ENCODE peak calls at places on chromosomes 4 and X, in eight cellular contexts. J is transverse colon, O is BJ, F is thoracic aorta, K is right lobe of liver, R is cardiac muscle cell, P is tibial nerve, T is adrenal gland. Z is an unnamed sample.
A peak's percentile ranks its signal among the peaks of the same experiment; 100 is the strongest.

GRCh38 chr4:186149872-186150271 is 41.5 kb upstream of the CYP4V2 start:
- DNase-seq in T (peak; percentile 52), J (peak; percentile 45), R (peak; percentile 21), P (peak; percentile 28), F (no peak), O (no peak), K (peak; percentile 70), Z (no peak)

GRCh38 chrX:39835241-39835640 is 262.5 kb downstream of the BCOR start:
- DNase-seq in R (no peak), P (no peak), J (no peak), F (no peak), O (no peak), K (no peak), T (no peak), Z (no peak)

GRCh38 chr4:39616651-39617050 is 22.0 kb downstream of the SMIM14 start:
- DNase-seq in R (no peak), J (no peak), T (no peak), O (no peak), P (no peak), F (no peak), K (no peak), Z (peak; percentile 35)

GRCh38 chrX:19705196-19705769 is 182.1 kb downstream of the SH3KBP1 start:
- DNase-seq in K (no peak), F (no peak), R (no peak), P (no peak), J (no peak), O (peak; percentile 39), T (no peak), Z (no peak)

GRCh38 chr4:64158648-64159326 is 250.5 kb downstream of the TECRL start:
- DNase-seq in J (peak; percentile 29), K (peak; percentile 59), O (no peak), R (peak; percentile 78), P (peak; percentile 33), F (no peak), T (peak; percentile 79), Z (peak; percentile 61)

GRCh38 chrX:22063284-22063683 is 31.2 kb downstream of the PHEX start:
- DNase-seq in P (no peak), K (no peak), T (no peak), O (no peak), F (no peak), J (no peak), R (no peak), Z (no peak)

GRCh38 chrX:118855681-118856310 is 32.2 kb downstream of the ZCCHC12 start:
- DNase-seq in O (no peak), F (no peak), P (no peak), T (no peak), J (no peak), R (no peak), K (no peak), Z (no peak)

GRCh38 chrX:8811611-8812010 is 10.4 kb upstream of the FAM9A start:
- DNase-seq in O (no peak), R (no peak), J (no peak), F (no peak), P (no peak), K (no peak), T (no peak), Z (no peak)

GRCh38 chr4:119113033-119113655 is 22.5 kb upstream of the MYOZ2 start:
- DNase-seq in F (no peak), K (no peak), R (no peak), P (no peak), O (peak; percentile 93), J (no peak), T (no peak), Z (peak; percentile 95)

GRCh38 chr4:127849505-127850234 is 31.0 kb upstream of the PLK4 start:
- DNase-seq in R (no peak), P (no peak), K (no peak), F (no peak), T (no peak), O (no peak), J (no peak), Z (no peak)

GRCh38 chr4:47106561-47106960 is 75.2 kb downstream of the GABRB1 start:
- DNase-seq in K (no peak), P (no peak), R (no peak), O (no peak), F (no peak), T (no peak), J (no peak), Z (peak; percentile 23)

GRCh38 chrX:15314472-15314871 is 968 bp downstream of the ASB11 start:
- DNase-seq in T (no peak), K (no peak), P (no peak), J (no peak), R (no peak), O (no peak), F (no peak), Z (no peak)

GRCh38 chr4:2835978-2836377 is 7.7 kb upstream of the ADD1 start:
- DNase-seq in K (peak; percentile 47), O (no peak), F (no peak), J (peak; percentile 8), R (no peak), T (no peak), P (peak; percentile 11), Z (no peak)

GRCh38 chr4:2837904-2838496 is 5.6 kb upstream of the ADD1 start:
- DNase-seq in R (no peak), T (peak; percentile 50), K (peak; percentile 50), J (peak; percentile 53), F (no peak), O (no peak), P (no peak), Z (no peak)

GRCh38 chr4:2836391-2836859 is 7.2 kb upstream of the ADD1 start:
- DNase-seq in T (peak; percentile 0), O (no peak), R (no peak), K (peak; percentile 50), F (no peak), J (peak; percentile 4), P (no peak), Z (no peak)

GRCh38 chr4:2839060-2839459 is 4.6 kb upstream of the ADD1 start:
- DNase-seq in J (no peak), T (no peak), F (no peak), R (no peak), P (no peak), O (no peak), K (no peak), Z (no peak)

DNA sequence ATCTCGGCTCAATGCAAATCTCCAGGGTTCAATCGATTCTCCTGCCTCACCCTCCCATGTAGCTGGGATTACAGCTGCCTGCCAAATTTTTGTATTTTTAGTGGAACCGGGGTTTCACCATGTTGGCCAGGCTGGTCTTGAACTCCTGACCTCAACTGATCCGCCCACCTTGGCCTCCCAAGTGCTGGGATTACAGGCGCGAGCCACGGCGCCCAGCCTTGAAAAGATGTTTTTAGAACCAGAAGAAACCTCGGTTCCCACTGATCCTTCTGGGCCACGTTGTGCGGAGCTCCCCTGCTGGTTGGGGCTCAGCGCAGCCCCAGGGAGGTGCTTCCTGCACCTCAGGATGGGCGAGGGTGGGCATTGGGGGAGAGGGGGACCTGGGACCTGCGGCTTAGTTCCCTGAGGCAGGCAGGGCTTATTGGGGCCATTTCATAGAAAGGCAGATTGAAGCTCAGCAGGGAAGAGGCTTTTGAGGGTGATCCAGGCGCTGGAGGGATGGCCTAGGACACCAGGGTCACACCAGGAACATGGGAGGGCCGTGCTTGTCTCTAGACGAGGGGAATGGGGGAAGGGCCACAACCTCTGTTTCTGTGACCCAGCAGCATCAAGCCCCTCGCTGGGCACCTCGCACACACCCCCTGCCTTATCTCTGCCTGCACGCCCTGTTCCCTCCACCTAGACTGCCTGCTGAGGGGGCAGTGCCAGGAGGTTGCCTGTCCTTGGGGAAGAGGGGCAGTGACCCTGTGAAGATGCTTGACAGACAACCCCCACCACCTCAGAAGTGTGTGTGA is 6.3 kb upstream of the ADD1 start:
- DNase-seq in P (no peak), O (no peak), F (no peak), J (peak; percentile 7), R (no peak), K (peak; percentile 68), T (peak; percentile 1), Z (no peak)
- H3K4me3 ChIP-seq in P (no peak overlapping the region), O (no peak overlapping the region), F (peak overlapping the region; percentile 66), J (no peak overlapping the region), R (no peak overlapping the region), K (no peak overlapping the region), T (no peak overlapping the region), Z (no peak overlapping the region)

GRCh38 chr4:107212565-107212964 is 176.5 kb upstream of the DKK2 start:
- DNase-seq in R (no peak), T (no peak), J (no peak), O (no peak), K (no peak), F (no peak), P (no peak), Z (no peak)

GRCh38 chr4:107213880-107214279 is 177.8 kb upstream of the DKK2 start:
- DNase-seq in T (no peak), P (no peak), O (no peak), J (no peak), K (no peak), R (no peak), F (no peak), Z (no peak)

GRCh38 chr4:107215222-107215621 is 179.1 kb upstream of the DKK2 start:
- DNase-seq in O (no peak), F (no peak), J (no peak), P (no peak), K (no peak), T (no peak), R (no peak), Z (peak; percentile 5)

GRCh38 chr4:107210450-107211239 is 174.5 kb upstream of the DKK2 start:
- DNase-seq in T (no peak), K (no peak), J (no peak), R (peak; percentile 8), P (no peak), O (no peak), F (no peak), Z (peak; percentile 78)

GRCh38 chr4:107213410-107213809 is 177.3 kb upstream of the DKK2 start:
- DNase-seq in F (no peak), T (no peak), K (no peak), J (no peak), O (peak; percentile 35), R (no peak), P (no peak), Z (no peak)
- H3K27me3 ChIP-seq in F (no peaks in the 10 kb centered on the region), T (no peaks in the 10 kb centered on the region), K (no peaks in the 10 kb centered on the region), J (no peaks in the 10 kb centered on the region), O (no peaks in the 10 kb centered on the region), R (no peaks in the 10 kb centered on the region), P (no peaks in the 10 kb centered on the region), Z (no peaks in the 10 kb centered on the region)

GRCh38 chr4:92090887-92091286 is 212.9 kb upstream of the GRID2 start:
- DNase-seq in J (no peak), K (no peak), O (no peak), F (no peak), T (no peak), R (no peak), P (no peak), Z (no peak)

DNA sequence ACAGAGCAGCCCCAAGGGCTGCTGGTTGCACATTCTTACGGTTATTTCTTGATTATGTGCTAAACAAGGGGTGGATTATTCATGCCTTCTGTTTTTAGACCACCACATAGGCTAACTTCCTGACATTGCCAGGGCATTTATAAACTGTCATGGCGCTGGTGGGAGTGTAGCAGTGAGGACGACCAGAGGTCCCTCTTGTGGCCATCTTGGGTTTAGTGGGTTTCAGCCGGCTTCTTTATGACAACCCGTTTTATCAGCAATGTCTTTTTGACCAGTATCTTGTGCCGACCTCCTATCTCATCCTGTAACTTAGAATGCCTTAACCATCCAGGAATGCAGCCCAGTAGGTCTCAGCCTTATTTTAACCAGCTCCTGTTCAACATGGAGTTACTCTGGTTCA is 212.4 kb upstream of the GRID2 start:
- DNase-seq in T (no peak), K (no peak), J (no peak), F (no peak), O (no peak), P (no peak), R (no peak), Z (no peak)
- TF ChIP-seq CTCF in T (no peak), K (peak; percentile 9), J (no peak), F (no peak), O (no peak), P (no peak), R (no peak), Z (no peak)

GRCh38 chrX:12971282-12972003 is 3.5 kb upstream of the TMSB4X start:
- DNase-seq in R (no peak), P (no peak), T (no peak), O (no peak), F (no peak), K (peak; percentile 66), J (no peak), Z (no peak)
- H3K4me3 ChIP-seq in R (no peak overlapping the region), P (peak overlapping the region; percentile 12), T (no peak overlapping the region), O (no peak overlapping the region), F (peak overlapping the region; percentile 61), K (no peak overlapping the region), J (no peak overlapping the region), Z (no peak overlapping the region)